ENCODE peak calls at places on chromosome 2, in seven cellular contexts. R is ELR, E is lung microvascular endothelial cell, D is T-helper 22 cell, I is GM10248, Y is H7, J is hippocampal formation. Q is an unnamed sample.

GRCh38 chr2:8674420-8675009 is 7.3 kb upstream of the ID2 start:
- DNase-seq in R (no peak), E (no peak), D (no peak), I (no peak), Y (no peak), J (no peak), Q (no peak)

GRCh38 chr2:111657351-111657975 is 226.5 kb downstream of the ANAPC1 start:
- DNase-seq in R (no peak), E (no peak), D (no peak), I (no peak), Y (no peak), J (no peak), Q (no peak)

GRCh38 chr2:215946581-215946980 is 66.8 kb downstream of the MREG start:
- DNase-seq in R (no peak), E (no peak), D (no peak), I (no peak), Y (no peak), J (no peak), Q (no peak)

GRCh38 chr2:185633621-185634020 is 105.0 kb upstream of the FSIP2 start:
- DNase-seq in R (no peak), E (no peak), D (no peak), I (no peak), Y (no peak), J (no peak), Q (no peak)

GRCh38 chr2:150319632-150320555 is 167.6 kb downstream of the RND3 start:
- DNase-seq in R (no peak), E (no peak), D (no peak), I (no peak), Y (no peak), J (no peak), Q (no peak)

GRCh38 chr2:68403199-68403644 is 38.1 kb downstream of the PLEK start:
- DNase-seq in R (no peak), E (no peak), D (no peak), I (no peak), Y (no peak), J (no peak), Q (no peak)

GRCh38 chr2:59236723-59237122 is 995.6 kb upstream of the FANCL start:
- DNase-seq in R (peak; percentile 0), E (no peak), D (no peak), I (no peak), Y (no peak), J (no peak), Q (no peak)

GRCh38 chr2:26522325-26523120 is 44.6 kb upstream of the OTOF start:
- DNase-seq in R (no peak), E (no peak), D (no peak), I (no peak), Y (no peak), J (no peak), Q (no peak)

GRCh38 chr2:120257522-120257921 is 4.9 kb downstream of the RALB start:
- DNase-seq in R (no peak), E (peak; percentile 59), D (no peak), I (no peak), Y (peak; percentile 4), J (no peak), Q (no peak)

GRCh38 chr2:205975082-205975949 is 110.7 kb downstream of the INO80D start:
- DNase-seq in R (no peak), E (no peak), D (no peak), I (peak; percentile 35), Y (no peak), J (no peak), Q (no peak)

GRCh38 chr2:203646266-203646864 is 60.1 kb upstream of the CD28 start:
- DNase-seq in R (no peak), E (no peak), D (no peak), I (no peak), Y (peak; percentile 43), J (no peak), Q (no peak)

GRCh38 chr2:2705871-2706270 is 374.8 kb upstream of the MYT1L start:
- DNase-seq in R (no peak), E (no peak), D (no peak), I (no peak), Y (no peak), J (no peak), Q (no peak)

GRCh38 chr2:33216508-33217182 is 259.8 kb upstream of the RASGRP3 start:
- DNase-seq in R (peak; percentile 27), E (no peak), D (no peak), I (no peak), Y (no peak), J (peak; percentile 12), Q (peak; percentile 68)

GRCh38 chr2:166892397-166892796 is 4.1 kb downstream of the XIRP2 start:
- DNase-seq in R (no peak), E (no peak), D (no peak), I (no peak), Y (no peak), J (no peak), Q (no peak)

GRCh38 chr2:179410552-179411356 is 146.1 kb upstream of the SESTD1 start:
- DNase-seq in R (peak; percentile 75), E (peak; percentile 73), D (no peak), I (peak; percentile 41), Y (peak; percentile 12), J (no peak), Q (peak; percentile 58)

GRCh38 chr2:33158482-33159003 is 211.8 kb downstream of the LTBP1 start:
- DNase-seq in R (peak; percentile 91), E (no peak), D (no peak), I (no peak), Y (no peak), J (no peak), Q (peak; percentile 87)

GRCh38 chr2:46983065-46983801 is 67.6 kb upstream of the MCFD2 start:
- DNase-seq in R (peak; percentile 63), E (no peak), D (no peak), I (peak; percentile 86), Y (peak; percentile 63), J (no peak), Q (peak; percentile 47)

GRCh38 chr2:235543126-235543750 is 49.4 kb downstream of the AGAP1 start:
- DNase-seq in R (peak; percentile 56), E (no peak), D (no peak), I (no peak), Y (peak; percentile 69), J (no peak), Q (no peak)

GRCh38 chr2:234032301-234032856 is 18.1 kb upstream of the SPP2 start:
- DNase-seq in R (peak; percentile 85), E (no peak), D (peak; percentile 39), I (no peak), Y (no peak), J (no peak), Q (no peak)

Q was measured in HFFc6.